ENCODE peak calls at places on chromosomes 4 and X, in five cellular contexts. U is mammary epithelial cell, R is lower lobe of right lung, Y is colonic mucosa, L is MCF 10A. A is an unnamed sample.

GRCh38 chr4:20159516-20159915 is 92.2 kb upstream of the SLIT2 start:
- DNase-seq in Y (no peak), R (no peak), L (no peak), U (no peak), A (no peak)

GRCh38 chr4:94127707-94128328 is 79.8 kb upstream of the SMARCAD1 start:
- DNase-seq in L (peak), U (peak), R (no peak), Y (no peak), A (peak)

GRCh38 chr4:91620952-91621351 is 682.8 kb upstream of the GRID2 start:
- DNase-seq in U (no peak), Y (no peak), L (no peak), R (no peak), A (no peak)

GRCh38 chr4:184728858-184729257 is 5.0 kb downstream of the CENPU start:
- DNase-seq in L (peak), U (peak), R (no peak), Y (no peak), A (peak)

GRCh38 chr4:108224628-108225053 is 55.9 kb upstream of the LEF1 start:
- DNase-seq in Y (no peak), U (no peak), L (peak), R (no peak), A (no peak)

GRCh38 chr4:5619913-5620625 is 88.3 kb downstream of the EVC2 start:
- DNase-seq in Y (no peak), R (no peak), U (no peak), L (no peak), A (no peak)

GRCh38 chr4:99352602-99353580 is at the start of gene ADH1C:
- DNase-seq in R (no peak), Y (peak), U (no peak), L (no peak), A (peak)

GRCh38 chrX:40166582-40166981 is 68.8 kb upstream of the BCOR start:
- DNase-seq in Y (no peak), U (no peak), L (no peak), R (no peak), A (no peak)

GRCh38 chr4:64784125-64784524 is 374.9 kb upstream of the TECRL start:
- DNase-seq in R (no peak), Y (no peak), L (no peak), U (peak), A (no peak)

GRCh38 chrX:29071525-29071924 is 484.3 kb downstream of the IL1RAPL1 start:
- DNase-seq in R (no peak), L (no peak), U (no peak), Y (no peak), A (no peak)

GRCh38 chr4:123096038-123096437 is 173.6 kb upstream of the NUDT6 start:
- DNase-seq in Y (no peak), U (peak), L (peak), R (no peak), A (no peak)

GRCh38 chr4:121272526-121272925 is 108.3 kb downstream of the QRFPR start:
- DNase-seq in Y (no peak), R (no peak), L (peak), U (peak), A (no peak)

GRCh38 chr4:13642163-13642562 is 14.6 kb upstream of the BOD1L1 start:
- DNase-seq in L (peak), Y (no peak), U (no peak), R (no peak), A (no peak)

GRCh38 chr4:3324093-3324815 is 31.4 kb downstream of the RGS12 start:
- DNase-seq in Y (peak), R (no peak), L (no peak), U (no peak), A (no peak)

GRCh38 chr4:8582941-8583654 is 2.9 kb downstream of the GPR78 start:
- DNase-seq in Y (no peak), U (no peak), L (no peak), R (no peak), A (no peak)

GRCh38 chr4:69875986-69876542 is 16.1 kb upstream of the SULT1E1 start:
- DNase-seq in L (no peak), R (no peak), Y (no peak), U (no peak), A (no peak)

GRCh38 chrX:95626748-95627147 is 1057.9 kb upstream of the DIAPH2 start:
- DNase-seq in R (no peak), Y (no peak), U (no peak), L (no peak), A (no peak)

GRCh38 chr4:142743071-142743825 is 102.9 kb downstream of the INPP4B start:
- DNase-seq in L (peak), Y (no peak), R (no peak), U (peak), A (peak)

GRCh38 chr4:7398104-7398423 is 36.7 kb downstream of the PSAPL1 start:
- DNase-seq in U (peak), R (peak), Y (no peak), L (peak), A (peak)

GRCh38 chrX:78527263-78527662 is 131.9 kb downstream of the RTL3 start:
- DNase-seq in L (peak), U (peak), R (no peak), Y (no peak), A (no peak)

GRCh38 chrX:84729809-84730208 is 227.6 kb upstream of the HDX start:
- DNase-seq in U (peak), L (peak), R (no peak), Y (no peak), A (peak)

GRCh38 chr4:67459164-67459563 is 86.1 kb downstream of the CENPC start:
- DNase-seq in R (no peak), L (peak), U (no peak), Y (no peak), A (no peak)

GRCh38 chr4:147003956-147004580 is 58.4 kb upstream of the TTC29 start:
- DNase-seq in R (no peak), U (no peak), L (no peak), Y (no peak), A (no peak)

GRCh38 chrX:153901753-153902140 is 2.7 kb upstream of the AVPR2 start:
- DNase-seq in R (no peak), L (no peak), U (no peak), Y (no peak), A (no peak)

GRCh38 chr4:77072195-77072753 is 3.5 kb downstream of the CCNI start:
- DNase-seq in L (peak), Y (no peak), U (peak), R (no peak), A (peak)

GRCh38 chrX:149131780-149132179 is 373.3 kb downstream of the IDS start:
- DNase-seq in U (peak), L (peak), Y (no peak), R (no peak), A (no peak)

GRCh38 chr4:5883916-5884315 is 9.0 kb downstream of the CRMP1 start:
- DNase-seq in R (no peak), L (no peak), Y (no peak), U (no peak), A (no peak)

GRCh38 chr4:74503580-74503979 is 58.6 kb downstream of the AREG start:
- DNase-seq in Y (no peak), R (no peak), U (peak), L (peak), A (no peak)

GRCh38 chr4:122826000-122826595 is 533 bp upstream of the FGF2 start:
- DNase-seq in U (no peak), L (no peak), R (no peak), Y (no peak), A (no peak)

GRCh38 chr4:53193111-53193510 is 172.8 kb downstream of the SCFD2 start:
- DNase-seq in U (no peak), R (no peak), L (no peak), Y (no peak), A (no peak)

GRCh38 chrX:154596290-154596929 is 11.5 kb downstream of the CTAG1A start:
- DNase-seq in Y (no peak), U (peak), R (no peak), L (peak), A (peak)

GRCh38 chr4:109916003-109916399 is 3.3 kb downstream of the EGF start:
- DNase-seq in Y (no peak), U (no peak), R (no peak), L (no peak), A (no peak)

GRCh38 chr4:110501826-110502225 is 25.9 kb downstream of the ENPEP start:
- DNase-seq in R (no peak), L (no peak), Y (no peak), U (peak), A (no peak)

GRCh38 chr4:84309191-84309590 is 189.9 kb downstream of the NKX6-1 start:
- DNase-seq in R (no peak), Y (no peak), U (no peak), L (no peak), A (no peak)

GRCh38 chrX:349196-349595 is 30.6 kb upstream of the GTPBP6 start:
- DNase-seq in Y (no peak), U (no peak), L (no peak), R (no peak), A (no peak)

GRCh38 chrX:11764602-11765067 is 6.6 kb downstream of the MSL3 start:
- DNase-seq in U (no peak), L (no peak), Y (no peak), R (no peak), A (no peak)

GRCh38 chr4:104966349-104967033 is 180.2 kb upstream of the TET2 start:
- DNase-seq in U (peak), R (no peak), Y (peak), L (peak), A (peak)

GRCh38 chrX:108437789-108438623 is at the start of gene COL4A6:
- DNase-seq in U (peak), R (peak), Y (no peak), L (peak), A (no peak)

GRCh38 chrX:137387646-137388045 is 178.3 kb upstream of the ZIC3 start:
- DNase-seq in Y (no peak), U (no peak), L (no peak), R (no peak), A (no peak)

DNA sequence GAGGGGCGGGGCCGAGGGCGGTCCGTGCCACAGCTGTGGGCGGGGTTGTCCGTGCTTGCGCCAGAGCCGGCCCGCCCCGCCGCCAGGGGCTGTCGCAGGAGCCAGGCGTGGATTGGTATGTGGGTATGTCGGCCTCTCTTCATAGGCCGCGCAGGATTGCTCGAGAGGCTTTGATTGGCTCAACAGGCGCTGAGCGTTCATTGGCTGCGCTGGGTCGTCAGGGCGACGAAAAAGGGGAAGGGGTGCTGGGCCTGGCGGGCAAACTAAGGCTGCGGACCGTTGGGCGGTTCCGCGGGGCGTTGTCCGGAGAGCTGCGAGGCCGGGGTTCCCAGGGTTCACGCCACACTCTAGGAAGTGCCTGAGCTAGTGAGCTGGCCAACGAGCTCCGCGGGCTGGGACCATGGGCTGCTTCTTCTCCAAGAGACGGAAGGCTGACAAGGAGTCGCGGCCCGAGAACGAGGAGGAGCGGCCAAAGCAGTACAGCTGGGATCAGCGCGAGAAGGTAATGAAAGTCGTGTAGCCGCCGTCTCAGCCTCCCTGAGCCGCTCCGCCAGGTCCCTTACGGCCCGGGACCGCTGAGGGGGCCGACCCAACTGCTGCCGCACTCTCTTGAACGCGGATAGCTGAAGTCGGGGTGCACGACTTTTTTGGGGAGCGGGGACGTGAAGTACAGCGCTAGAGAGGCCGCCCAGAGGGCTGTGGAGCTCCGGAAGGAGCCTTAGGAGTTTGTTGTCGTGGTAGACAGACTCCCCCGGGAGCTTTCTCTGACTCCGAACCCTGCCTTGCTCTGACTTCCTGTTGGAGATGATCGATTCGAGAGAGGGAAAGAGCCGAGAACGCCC is at the start of gene RP2:
- DNase-seq in U (peak), R (peak), L (peak), Y (peak), A (peak)
- TF ChIP-seq CTCF in U (no peak), R (peak), L (no peak), Y (no peak), A (no peak)

GRCh38 chrX:118593407-118593806 is 97.8 kb downstream of the DOCK11 start:
- DNase-seq in R (no peak), Y (no peak), L (no peak), U (no peak), A (no peak)

GRCh38 chrX:118585296-118585695 is 89.7 kb downstream of the DOCK11 start:
- DNase-seq in L (no peak), Y (no peak), R (no peak), U (no peak), A (no peak)

DNA sequence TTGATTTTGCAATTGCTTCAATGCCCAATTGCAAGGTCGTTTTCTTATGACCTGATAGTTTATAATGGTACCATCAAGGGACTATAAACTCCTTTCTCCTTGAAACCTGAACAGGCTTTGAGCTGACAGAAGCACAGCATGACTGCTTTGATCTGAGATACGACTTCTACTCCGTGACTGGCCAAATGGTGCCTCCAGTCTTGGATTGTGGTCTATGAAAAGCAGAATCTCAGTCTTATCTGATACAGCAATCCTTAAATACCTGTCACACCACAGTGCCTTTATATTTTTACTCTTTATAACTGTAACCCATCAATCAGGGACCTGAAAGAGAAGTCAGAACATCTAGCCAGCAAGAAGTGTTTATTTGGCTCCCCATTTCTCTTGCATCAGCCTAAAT is 93.1 kb downstream of the DOCK11 start:
- DNase-seq in U (no peak), L (no peak), R (no peak), Y (no peak), A (no peak)
- TF ChIP-seq CTCF in U (no peak), L (no peak), R (no peak), Y (no peak), A (no peak)

DNA sequence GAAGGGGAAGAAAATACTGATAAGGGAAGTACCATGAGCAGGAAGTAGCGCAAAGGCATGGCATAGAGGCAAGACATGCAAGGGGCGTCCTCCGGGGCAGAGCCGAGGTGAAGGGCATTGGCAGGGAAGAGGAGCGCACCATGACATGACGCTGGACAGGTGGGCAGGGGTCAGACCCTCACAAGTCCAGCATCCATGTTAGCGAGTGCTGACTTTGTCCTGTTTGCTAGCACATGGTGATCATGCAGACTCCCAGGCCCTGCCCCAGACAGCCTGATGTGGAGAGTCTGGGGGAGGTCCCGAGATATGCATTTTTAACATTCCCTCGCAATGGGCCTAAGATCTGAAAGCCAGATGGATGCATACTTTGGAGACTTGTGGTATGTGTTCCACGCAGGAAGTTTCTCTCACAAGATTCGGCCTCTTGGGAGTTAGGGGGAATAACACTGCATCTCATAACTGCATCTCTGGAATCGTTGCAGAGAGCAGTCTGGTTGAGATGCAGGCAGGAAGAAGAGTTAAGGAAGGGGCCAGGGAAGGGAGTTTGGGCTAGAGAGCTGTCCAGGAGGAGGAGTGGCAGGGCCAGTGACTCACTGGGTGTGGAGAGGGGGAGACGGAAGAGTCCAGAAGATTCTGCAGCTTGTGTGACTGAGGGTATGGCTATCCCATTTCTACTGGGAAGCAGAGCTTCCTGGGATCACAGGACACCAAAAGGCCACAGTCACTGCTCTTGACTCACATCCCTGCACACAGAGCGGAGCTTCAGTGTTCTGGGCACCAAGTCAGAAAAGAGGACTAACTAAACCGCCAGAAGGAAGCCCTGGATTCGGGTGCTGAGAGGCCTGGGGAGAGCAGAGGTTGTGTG is 59.7 kb downstream of the FAM184B start:
- DNase-seq in R (no peak), Y (no peak), U (peak), L (peak), A (no peak)
- TF ChIP-seq CTCF in R (no peak), Y (no peak), U (no peak), L (no peak), A (no peak)

GRCh38 chrX:77412631-77413030 is 34.6 kb upstream of the FGF16 start:
- DNase-seq in R (no peak), U (no peak), Y (no peak), L (no peak), A (no peak)

GRCh38 chrX:77415882-77416281 is 31.3 kb upstream of the FGF16 start:
- DNase-seq in R (no peak), L (no peak), U (no peak), Y (no peak), A (no peak)

GRCh38 chrX:77415161-77415560 is 32.0 kb upstream of the FGF16 start:
- DNase-seq in L (no peak), U (no peak), R (no peak), Y (no peak), A (no peak)
- TF ChIP-seq CTCF in L (no peak), U (peak), R (no peak), Y (no peak), A (no peak)

GRCh38 chr4:106245176-106245575 is 70.8 kb downstream of the TBCK start:
- DNase-seq in R (no peak), U (peak), L (peak), Y (no peak), A (peak)
- TF ChIP-seq CTCF in R (no peak), U (no peak), L (no peak), Y (no peak), A (no peak)

DNA sequence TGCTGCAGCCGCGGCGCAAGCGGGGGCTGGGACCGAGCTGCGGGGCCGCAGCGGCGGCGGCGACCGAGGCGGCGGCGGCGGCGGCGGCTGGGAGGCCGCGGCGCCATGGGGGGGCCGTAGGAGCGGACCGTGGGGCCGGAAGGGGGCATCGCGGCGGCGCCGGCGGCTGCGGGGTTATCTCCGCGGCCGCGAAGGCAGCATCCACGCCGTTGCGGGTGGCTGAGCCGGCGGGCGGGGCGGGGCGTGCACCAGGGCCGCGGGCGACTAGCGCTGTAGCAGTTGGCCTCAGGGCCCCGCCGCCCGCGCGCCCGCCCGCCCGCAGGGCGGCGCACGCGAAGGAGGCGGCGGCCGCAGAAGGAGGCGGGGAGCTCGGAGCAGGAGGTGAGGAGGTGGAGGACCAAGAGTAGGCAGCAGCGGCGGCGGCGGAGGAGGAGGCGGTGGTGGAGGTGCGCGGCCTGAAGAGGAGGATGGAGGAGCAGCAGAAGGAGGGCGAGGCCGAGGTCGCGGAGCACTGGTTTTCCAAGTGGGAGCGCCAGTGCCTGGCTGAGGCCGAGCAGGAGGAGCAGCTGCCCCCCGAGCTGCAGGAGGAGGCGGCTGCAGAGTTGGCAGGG is 126.1 kb upstream of the CXorf66 start:
- DNase-seq in R (peak), L (peak), U (no peak), Y (peak), A (no peak)
- TF ChIP-seq CTCF in R (no peak), L (no peak), U (no peak), Y (no peak), A (no peak)